ENCODE peak calls at places on chromosomes 5 and 9, in six cellular contexts. G, R, A, Y, V and I are unnamed samples.

GRCh38 chr5:154583545-154584168 is 105.6 kb upstream of the HAND1 start:
- DNase-seq in Y (no peak), G (no peak), A (no peak), R (no peak), V (no peak), I (peak)

GRCh38 chr9:5112109-5112592 is 73.3 kb downstream of the INSL6 start:
- DNase-seq in Y (no peak), R (peak), V (no peak), G (no peak), A (no peak), I (no peak)

GRCh38 chr5:61319388-61320146 is 12.5 kb upstream of the ZSWIM6 start:
- DNase-seq in Y (no peak), V (no peak), G (no peak), A (no peak), R (no peak), I (no peak)

GRCh38 chr5:153365547-153365946 is 124.9 kb upstream of the GRIA1 start:
- DNase-seq in G (no peak), Y (no peak), V (no peak), R (no peak), A (no peak), I (no peak)

GRCh38 chr9:16442622-16443021 is 427.8 kb downstream of the BNC2 start:
- DNase-seq in A (peak), R (no peak), G (no peak), V (peak), Y (no peak), I (peak)

GRCh38 chr5:173180331-173180730 is 36.0 kb downstream of the BNIP1 start:
- DNase-seq in A (peak), V (peak), Y (no peak), R (no peak), G (no peak), I (peak)

GRCh38 chr5:999724-1000123 is 8.9 kb upstream of the NKD2 start:
- DNase-seq in V (no peak), A (no peak), Y (no peak), G (no peak), R (no peak), I (no peak)

GRCh38 chr5:53024535-53024934 is 35.4 kb downstream of the ITGA2 start:
- DNase-seq in Y (no peak), G (no peak), V (peak), A (no peak), R (no peak), I (no peak)

GRCh38 chr5:77867914-77868313 is 91.8 kb upstream of the TBCA start:
- DNase-seq in R (no peak), G (no peak), A (no peak), V (no peak), Y (no peak), I (peak)

GRCh38 chr5:142881727-142882126 is 111.5 kb downstream of the ARHGAP26 start:
- DNase-seq in A (no peak), R (no peak), G (no peak), Y (no peak), V (no peak), I (no peak)